ENCODE peak calls at places on chromosomes 3 and 15, in nine cellular contexts. O is A549, E is AG04450, F is AG10803, L is choroid plexus epithelial cell, N is right atrium auricular region, A is nephron progenitor cell, S is GM06990, C is left lung. M is an unnamed sample.

GRCh38 chr15:72047020-72047419 is 70.9 kb downstream of the MYO9A start:
- DNase-seq in O (no peak), S (no peak), E (no peak), F (peak), A (no peak), N (no peak), L (peak), C (no peak), M (no peak)

GRCh38 chr3:72560857-72561675 is 287.2 kb downstream of the SHQ1 start:
- DNase-seq in L (no peak), A (no peak), F (no peak), O (no peak), C (no peak), S (no peak), E (no peak), N (no peak), M (no peak)

GRCh38 chr3:101762041-101762646 is 16.9 kb upstream of the NXPE3 start:
- DNase-seq in A (no peak), S (no peak), L (peak), E (no peak), O (no peak), N (no peak), C (no peak), F (no peak), M (no peak)

GRCh38 chr15:74620636-74621545 is 5.3 kb downstream of the CLK3 start:
- DNase-seq in F (peak), E (no peak), C (peak), O (peak), S (peak), N (no peak), A (peak), L (peak), M (peak)

GRCh38 chr15:74134387-74135027 is 4.1 kb downstream of the ISLR2 start:
- DNase-seq in L (no peak), O (peak), C (peak), N (no peak), F (peak), S (peak), A (peak), E (no peak), M (no peak)

GRCh38 chr15:89770041-89770440 is 6.1 kb upstream of the MESP2 start:
- DNase-seq in E (no peak), L (no peak), A (no peak), S (no peak), C (no peak), N (no peak), F (peak), O (no peak), M (no peak)

GRCh38 chr3:195803309-195803908 is 8.3 kb downstream of the MUC4 start:
- DNase-seq in L (no peak), O (no peak), C (no peak), S (no peak), A (no peak), N (no peak), E (peak), F (peak), M (no peak)

GRCh38 chr15:34693053-34693744 is 61.6 kb downstream of the GJD2 start:
- DNase-seq in O (no peak), E (no peak), S (no peak), A (no peak), C (no peak), L (peak), F (no peak), N (no peak), M (no peak)

GRCh38 chr3:58036287-58037032 is 28.2 kb downstream of the FLNB start:
- DNase-seq in O (no peak), E (no peak), S (no peak), C (no peak), F (no peak), L (no peak), A (no peak), N (no peak), M (no peak)

GRCh38 chr3:139476348-139476747 is at the start of gene RBP2:
- DNase-seq in O (no peak), F (no peak), A (no peak), N (no peak), L (no peak), S (no peak), E (no peak), C (no peak), M (no peak)

GRCh38 chr3:134363381-134363755 is 10.9 kb downstream of the AMOTL2 start:
- DNase-seq in N (no peak), E (no peak), L (no peak), S (no peak), F (peak), C (no peak), A (no peak), O (no peak), M (no peak)

GRCh38 chr3:1082024-1082633 is 10.7 kb upstream of the CNTN6 start:
- DNase-seq in F (peak), S (no peak), L (peak), O (peak), E (no peak), C (no peak), N (no peak), A (peak), M (peak)

GRCh38 chr3:157130881-157131251 is 29.1 kb downstream of the CCNL1 start:
- DNase-seq in F (no peak), L (no peak), E (no peak), A (no peak), C (no peak), N (no peak), O (no peak), S (no peak), M (no peak)

DNA sequence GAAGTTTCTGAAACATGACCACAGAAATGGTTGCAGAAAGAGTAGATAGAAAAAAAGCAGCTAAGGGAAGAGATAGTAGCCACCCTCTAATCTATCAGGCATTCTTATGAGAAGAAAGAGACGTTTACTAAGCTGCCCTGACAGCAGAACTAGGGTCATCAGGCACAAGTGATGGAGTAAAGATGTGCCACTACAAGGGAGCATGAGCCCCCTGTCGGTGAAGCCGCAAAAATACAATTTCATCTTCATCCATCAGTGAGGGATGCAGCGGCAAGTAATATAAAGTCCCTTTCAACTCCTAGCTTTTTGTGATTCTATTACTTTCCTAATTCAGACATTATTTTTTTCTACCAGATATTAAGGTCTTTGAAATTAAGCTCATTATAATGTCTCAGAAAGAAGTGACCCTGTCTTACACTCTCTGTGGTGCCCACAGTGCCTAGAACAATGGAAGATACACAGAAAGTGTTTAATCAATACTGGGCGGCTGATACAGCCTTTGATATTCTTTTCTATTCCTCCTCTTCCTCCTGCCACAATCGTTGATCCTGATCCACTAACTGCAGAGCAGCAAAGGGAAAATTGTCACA is 651.6 kb downstream of the NTRK3 start:
- DNase-seq in S (no peak), N (no peak), L (peak), C (no peak), A (peak), E (no peak), F (no peak), O (peak), M (peak)
- TF ChIP-seq CTCF in S (no peak), N (no peak), L (peak), C (peak), A (peak), E (peak), F (peak), O (peak), M (peak)

DNA sequence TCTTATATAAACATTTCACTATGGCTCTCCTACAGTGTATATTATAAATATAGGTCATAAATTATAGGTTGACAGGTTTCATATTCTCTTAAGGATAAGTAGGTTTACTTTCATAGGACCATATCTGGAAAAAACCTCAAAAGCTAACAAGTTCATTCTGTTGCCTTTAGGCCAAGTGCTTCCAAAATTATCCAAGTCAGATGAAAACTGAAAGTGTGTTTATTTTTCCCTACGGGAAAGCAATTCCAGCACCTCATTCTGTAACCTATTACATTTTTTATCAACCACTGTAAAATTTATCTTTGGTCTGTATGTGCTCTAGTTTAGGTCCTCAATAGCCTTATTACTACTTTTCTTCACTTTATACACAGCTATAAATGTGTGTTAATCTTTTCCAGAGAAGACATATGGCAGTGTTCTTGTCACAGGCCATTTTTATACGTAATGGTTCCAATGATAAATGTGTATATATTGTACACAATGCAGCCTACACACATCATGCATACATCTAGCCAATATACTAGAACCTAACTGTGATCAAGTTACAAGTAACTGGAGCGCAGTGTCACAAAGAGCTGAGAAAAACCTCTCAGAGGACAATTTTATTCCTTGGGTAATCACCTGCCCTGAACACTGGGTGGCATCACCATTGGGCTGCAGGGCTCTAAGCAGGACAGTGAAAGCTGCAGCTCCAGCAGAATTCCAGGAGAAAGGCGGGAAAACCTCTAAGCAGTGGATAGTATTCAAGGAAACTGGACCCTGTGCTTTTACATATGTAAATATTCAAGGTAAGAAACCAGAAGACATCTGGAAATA is 251.3 kb downstream of the CTNNB1 start:
- DNase-seq in A (no peak), F (no peak), N (no peak), C (no peak), S (no peak), L (no peak), O (peak), E (no peak), M (no peak)
- TF ChIP-seq CTCF in A (no peak), F (peak), N (no peak), C (no peak), S (no peak), L (peak), O (no peak), E (no peak), M (no peak)

GRCh38 chr3:175144368-175144767 is 285.2 kb downstream of the NAALADL2 start:
- DNase-seq in S (no peak), C (no peak), A (no peak), L (no peak), E (no peak), N (no peak), O (no peak), F (no peak), M (no peak)

GRCh38 chr3:175149675-175150074 is 290.5 kb downstream of the NAALADL2 start:
- DNase-seq in O (no peak), N (no peak), C (no peak), E (no peak), A (no peak), L (peak), S (peak), F (no peak), M (peak)

GRCh38 chr3:175150812-175151411 is 291.8 kb downstream of the NAALADL2 start:
- DNase-seq in A (no peak), F (no peak), N (no peak), O (no peak), C (no peak), S (no peak), L (no peak), E (no peak), M (peak)

DNA sequence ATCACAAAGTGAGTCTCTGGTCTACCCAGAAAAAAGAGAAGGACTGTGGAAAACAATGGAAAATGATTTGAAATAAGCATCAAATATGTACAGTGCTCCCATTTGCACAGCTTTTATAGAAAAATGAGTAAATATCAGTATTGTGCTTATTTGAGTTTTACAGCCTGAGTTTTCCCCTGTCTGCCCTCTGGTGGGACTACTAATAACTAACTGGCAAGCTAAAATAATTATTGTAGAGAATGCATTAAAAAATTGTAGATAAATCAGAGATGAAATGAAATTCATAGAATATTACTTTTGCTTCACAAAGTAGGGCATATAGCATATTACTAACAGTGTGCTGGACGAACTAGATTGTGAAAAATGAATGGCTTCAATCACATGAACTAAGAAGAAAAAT is 287.1 kb downstream of the NAALADL2 start:
- DNase-seq in F (peak), C (no peak), O (no peak), N (no peak), L (peak), S (no peak), A (no peak), E (peak), M (peak)
- TF ChIP-seq CTCF in F (peak), C (no peak), O (no peak), N (no peak), L (peak), S (peak), A (no peak), E (peak), M (peak)

GRCh38 chr3:21290557-21290956 is 460.5 kb downstream of the ZNF385D start:
- DNase-seq in L (no peak), N (no peak), F (no peak), O (peak), E (no peak), S (no peak), A (no peak), C (no peak), M (no peak)
- TF ChIP-seq CTCF in L (peak), N (no peak), F (peak), O (peak), E (peak), S (peak), A (peak), C (peak), M (no peak)

GRCh38 chr3:114299421-114299820 is 5.6 kb downstream of the TIGIT start:
- DNase-seq in O (peak), S (no peak), N (no peak), F (no peak), L (peak), A (peak), C (no peak), E (no peak), M (no peak)
- TF ChIP-seq CTCF in O (peak), S (peak), N (no peak), F (peak), L (peak), A (no peak), C (no peak), E (peak), M (peak)

GRCh38 chr3:19256313-19256712 is 108.0 kb downstream of the KCNH8 start:
- DNase-seq in L (no peak), C (no peak), E (no peak), F (no peak), S (no peak), A (no peak), N (no peak), O (no peak), M (no peak)
- TF ChIP-seq CTCF in L (no peak), C (no peak), E (no peak), F (no peak), S (no peak), A (no peak), N (no peak), O (no peak), M (no peak)

GRCh38 chr15:50358805-50359204 is 3.8 kb upstream of the GABPB1 start:
- DNase-seq in N (no peak), L (peak), C (no peak), O (peak), F (peak), A (no peak), S (no peak), E (no peak), M (peak)
- TF ChIP-seq CTCF in N (no peak), L (peak), C (no peak), O (peak), F (peak), A (no peak), S (peak), E (peak), M (peak)

GRCh38 chr15:99744142-99744541 is 10.9 kb upstream of the LYSMD4 start:
- DNase-seq in L (no peak), E (no peak), O (no peak), S (no peak), C (no peak), N (no peak), A (no peak), F (no peak), M (no peak)
- TF ChIP-seq CTCF in L (no peak), E (no peak), O (no peak), S (peak), C (no peak), N (no peak), A (no peak), F (no peak), M (no peak)

M was measured in MM.1S.